ENCODE peak calls at places on chromosomes 6 and 20, in eight cellular contexts. M is stomach, Q is tibial nerve, V is body of pancreas, I is heart left ventricle, T is gastrocnemius medialis, A is endothelial cell of umbilical vein, F is suprapubic skin. N is an unnamed sample. For H3K4me1, the result is how much of the 10 kb centered on the place peaks cover.

GRCh38 chr6:11328613-11329247 is 96.3 kb upstream of the NEDD9 start:
- DNase-seq in V (no peak), M (no peak), F (no peak), A (no peak), Q (no peak), I (no peak), T (no peak), N (peak)

GRCh38 chr6:110528930-110529325 is 52.5 kb upstream of the SLC22A16 start:
- DNase-seq in A (no peak), T (no peak), I (no peak), V (no peak), F (no peak), Q (no peak), M (no peak), N (no peak)

GRCh38 chr20:10622657-10623418 is 51.0 kb downstream of the JAG1 start:
- DNase-seq in I (no peak), M (no peak), A (peak), V (no peak), F (no peak), T (no peak), Q (no peak), N (peak)

GRCh38 chr20:3238616-3239025 is 369 bp downstream of the SLC4A11 start:
- DNase-seq in M (peak), T (no peak), V (peak), F (no peak), I (no peak), Q (no peak), A (no peak), N (no peak)

GRCh38 chr20:57399587-57400261 is 8.5 kb downstream of the RBM38 start:
- DNase-seq in V (no peak), F (no peak), I (peak), Q (no peak), A (no peak), M (peak), T (peak), N (no peak)

GRCh38 chr6:36357872-36358234 is 21.2 kb upstream of the BNIP5 start:
- DNase-seq in M (no peak), I (no peak), F (no peak), Q (no peak), V (no peak), T (no peak), A (no peak), N (no peak)

GRCh38 chr6:15473741-15474161 is 189.1 kb downstream of the DTNBP1 start:
- DNase-seq in M (no peak), T (peak), V (no peak), A (peak), F (no peak), Q (no peak), I (no peak), N (peak)

GRCh38 chr6:38178584-38178886 is 359.0 kb downstream of the ZFAND3 start:
- DNase-seq in T (no peak), F (no peak), I (peak), M (no peak), V (no peak), A (no peak), Q (no peak), N (no peak)

GRCh38 chr6:96528193-96528592 is 6.6 kb downstream of the UFL1 start:
- DNase-seq in I (no peak), Q (no peak), F (no peak), V (no peak), M (no peak), A (no peak), T (no peak), N (no peak)

GRCh38 chr6:5497896-5498578 is 236.7 kb downstream of the FARS2 start:
- DNase-seq in Q (no peak), V (no peak), F (no peak), I (no peak), A (peak), T (no peak), M (no peak), N (no peak)

GRCh38 chr6:68458447-68458846 is 176.6 kb upstream of the ADGRB3 start:
- DNase-seq in F (no peak), T (no peak), A (no peak), M (no peak), I (no peak), Q (no peak), V (no peak), N (no peak)

GRCh38 chr20:61932199-61932592 is 133.5 kb downstream of the TAF4 start:
- DNase-seq in V (no peak), M (no peak), T (peak), Q (peak), A (no peak), I (peak), F (peak), N (no peak)

GRCh38 chr6:79420054-79420453 is 117.2 kb downstream of the LCA5 start:
- DNase-seq in A (peak), T (no peak), F (no peak), I (no peak), V (no peak), M (no peak), Q (no peak), N (no peak)

GRCh38 chr6:130810307-130811030 is 16.7 kb upstream of the SMLR1 start:
- DNase-seq in F (no peak), Q (no peak), V (no peak), M (no peak), A (no peak), I (no peak), T (no peak), N (no peak)

GRCh38 chr20:57392130-57392445 is 892 bp downstream of the RBM38 start:
- DNase-seq in I (no peak), F (no peak), T (no peak), A (no peak), M (no peak), Q (no peak), V (no peak), N (no peak)

GRCh38 chr6:107820571-107821261 is 3.4 kb downstream of the SCML4 start:
- DNase-seq in V (no peak), F (no peak), T (no peak), Q (no peak), A (peak), M (peak), I (no peak), N (no peak)

GRCh38 chr6:148776321-148776966 is 29.6 kb downstream of the UST start:
- DNase-seq in Q (no peak), V (no peak), M (no peak), T (no peak), I (no peak), F (no peak), A (no peak), N (no peak)

GRCh38 chr6:26600759-26601158 is 4.0 kb downstream of the ABT1 start:
- DNase-seq in T (no peak), F (no peak), M (no peak), V (no peak), Q (no peak), A (no peak), I (no peak), N (no peak)

GRCh38 chr6:38133932-38134703 is 314.6 kb downstream of the ZFAND3 start:
- DNase-seq in I (no peak), F (no peak), V (no peak), M (no peak), Q (no peak), T (no peak), A (no peak), N (no peak)

GRCh38 chr20:46624941-46625340 is 26.3 kb downstream of the SLC13A3 start:
- DNase-seq in Q (no peak), I (no peak), M (no peak), V (no peak), A (no peak), F (no peak), T (no peak), N (no peak)

GRCh38 chr6:128388380-128388779 is 132.0 kb downstream of the PTPRK start:
- DNase-seq in Q (no peak), F (no peak), T (no peak), M (no peak), I (no peak), V (no peak), A (no peak), N (no peak)

GRCh38 chr6:12051861-12052368 is 39.8 kb downstream of the HIVEP1 start:
- DNase-seq in V (no peak), M (no peak), F (no peak), I (no peak), T (no peak), A (no peak), Q (no peak), N (no peak)

GRCh38 chr20:19936801-19937583 is 80.2 kb upstream of the NAA20 start:
- DNase-seq in Q (no peak), V (no peak), A (peak), T (no peak), M (no peak), I (peak), F (no peak), N (no peak)

GRCh38 chr6:107129370-107129925 is 14.1 kb upstream of the BEND3 start:
- DNase-seq in A (no peak), F (no peak), I (no peak), Q (no peak), T (no peak), M (no peak), V (no peak), N (no peak)

GRCh38 chr6:152087096-152087495 is 279.6 kb downstream of the ESR1 start:
- DNase-seq in F (no peak), M (no peak), V (no peak), A (no peak), T (no peak), Q (no peak), I (no peak), N (no peak)

GRCh38 chr6:90846824-90847223 is 260.0 kb upstream of the MAP3K7 start:
- DNase-seq in T (no peak), V (no peak), F (no peak), Q (no peak), A (no peak), M (no peak), I (no peak), N (no peak)
- TF ChIP-seq POLR2A in T (no peak), V (no peak), F (no peak), Q (no peak), A (no peak), M (no peak), I (no peak), N (no peak)

DNA sequence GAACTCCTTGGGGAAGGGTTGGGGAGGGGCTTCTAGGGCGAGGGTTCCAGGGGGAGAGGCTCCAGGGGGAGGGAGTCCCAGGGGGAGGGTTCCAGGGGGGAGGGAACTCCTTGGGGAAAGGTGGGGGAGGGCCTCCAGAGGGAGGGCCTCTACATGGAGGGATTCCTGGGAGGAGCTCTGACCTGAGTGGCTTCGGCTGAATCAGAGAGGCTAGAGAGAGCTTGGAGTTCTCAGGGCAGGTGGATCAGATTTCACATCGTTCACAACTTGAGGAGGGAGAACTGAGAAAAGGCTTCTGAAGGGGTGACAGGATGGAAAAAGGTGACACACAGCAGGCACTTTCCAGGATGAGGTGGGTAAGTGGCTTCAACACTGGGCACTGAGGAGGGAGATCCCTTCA is 49.1 kb downstream of the DAAM2 start:
- DNase-seq in I (no peak), Q (no peak), M (no peak), F (no peak), V (no peak), A (no peak), T (no peak), N (no peak)
- H3K27ac ChIP-seq in I (no peak), Q (no peak), M (no peak), F (no peak), V (no peak), A (no peak), T (peak), N (no peak)

DNA sequence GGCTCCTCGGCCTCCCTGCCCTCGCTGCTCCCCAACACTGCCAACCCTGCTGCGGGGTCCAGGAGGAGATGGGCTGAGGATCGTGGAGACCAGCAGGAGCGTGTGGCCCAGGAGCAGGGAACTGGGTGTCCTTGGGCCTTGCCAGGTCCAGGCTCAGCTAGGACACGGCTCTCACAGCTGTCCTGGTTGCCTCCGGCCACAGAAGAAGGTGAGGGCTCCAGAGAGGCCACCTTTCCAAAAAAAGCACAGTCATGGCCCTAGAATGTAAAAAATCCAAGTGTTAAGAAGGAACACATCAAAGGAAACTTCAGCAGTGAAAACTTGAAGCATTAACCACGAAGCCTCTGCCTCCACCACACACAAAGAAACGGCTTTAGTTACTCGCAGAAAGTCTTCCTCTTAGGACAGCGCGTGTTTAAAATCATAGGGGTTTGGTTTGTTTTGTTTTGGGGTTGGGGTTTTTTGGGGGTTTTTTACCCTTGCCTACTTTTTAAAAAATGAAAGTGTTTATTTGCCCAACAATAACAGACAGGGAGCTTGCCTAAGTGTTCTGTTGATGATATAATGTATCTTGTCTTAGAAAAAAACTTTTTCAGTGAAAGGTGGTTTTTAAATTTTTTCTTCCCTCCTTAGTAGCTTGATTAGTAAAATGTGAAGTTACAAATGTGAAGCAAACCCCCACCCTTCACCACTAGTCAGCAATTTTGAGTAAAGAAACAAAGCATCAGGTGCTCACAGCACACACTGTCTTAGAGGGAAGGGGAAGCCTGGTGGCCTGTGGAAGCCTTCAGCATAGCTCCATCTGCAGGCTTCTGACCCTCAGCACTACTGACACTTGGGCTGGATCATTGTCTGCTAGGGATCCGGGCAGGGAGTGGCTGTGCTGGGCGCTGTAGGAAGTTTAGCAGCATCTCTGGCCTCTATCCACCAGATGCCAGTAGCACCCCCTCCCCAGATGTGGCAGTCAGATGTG is 60.0 kb downstream of the PTPN1 start:
- DNase-seq in Q (no peak), T (peak), I (no peak), V (no peak), F (peak), M (no peak), A (peak), N (no peak)
- H3K4me1 ChIP-seq in Q (under half), T (half or more), I (under half), V (under half), F (under half), M (under half), A (under half), N (under half)

DNA sequence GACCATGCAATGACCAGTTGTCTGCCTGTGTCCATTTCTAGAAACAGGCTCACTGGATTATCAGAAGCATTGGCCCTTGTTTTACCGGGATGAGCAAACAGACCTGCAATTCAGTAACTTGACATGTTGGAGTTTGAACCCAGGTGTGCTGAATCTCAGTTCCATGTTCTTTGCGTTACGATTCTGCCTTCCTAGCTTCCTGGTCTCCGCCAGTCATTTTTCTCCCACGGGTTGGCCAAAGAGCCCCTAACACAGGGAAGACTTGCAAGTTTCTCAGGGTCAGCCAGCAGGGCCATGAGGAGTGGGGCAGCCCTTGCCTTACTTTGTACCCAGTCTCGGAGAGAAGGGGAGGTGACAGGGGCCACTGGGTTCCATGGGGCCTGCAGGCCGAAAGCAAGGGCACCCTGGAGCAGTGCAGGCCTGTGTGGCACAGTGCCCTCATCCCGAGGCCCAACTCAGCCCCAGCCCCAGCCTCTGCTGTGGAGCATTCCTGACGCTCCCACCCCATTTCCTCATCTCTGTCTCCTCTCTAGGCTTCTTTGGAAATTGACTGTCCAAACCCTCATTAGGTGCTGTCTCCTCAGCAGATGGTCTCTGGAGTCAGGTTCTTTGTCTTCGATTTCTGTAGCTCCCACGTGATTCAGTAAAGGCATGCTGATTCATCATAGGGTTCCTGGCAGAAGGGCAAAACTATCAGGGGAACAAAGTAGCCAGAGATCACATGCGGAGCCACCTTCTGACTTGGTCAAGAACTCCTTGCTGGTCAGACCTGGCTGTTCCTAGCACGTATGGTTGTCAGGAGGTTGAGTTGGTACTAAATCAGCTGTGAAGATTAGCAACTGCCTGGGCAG is 23.6 kb downstream of the CDS2 start:
- DNase-seq in I (no peak), Q (no peak), A (no peak), M (no peak), F (no peak), V (no peak), T (peak), N (no peak)
- TF ChIP-seq POLR2A in I (no peak), Q (no peak), A (no peak), M (no peak), F (no peak), V (no peak), T (no peak), N (no peak)

GRCh38 chr20:41770427-41770826 is 152.2 kb upstream of the CHD6 start:
- DNase-seq in Q (no peak), F (no peak), A (no peak), M (no peak), I (no peak), T (no peak), V (no peak), N (no peak)
- H3K27ac ChIP-seq in Q (no peak), F (no peak), A (no peak), M (no peak), I (no peak), T (no peak), V (no peak), N (no peak)

GRCh38 chr6:100300221-100300736 is 164.4 kb downstream of the SIM1 start:
- DNase-seq in T (no peak), V (no peak), A (peak), F (no peak), I (no peak), M (no peak), Q (no peak), N (no peak)
- H3K4me1 ChIP-seq in T (under half), V (under half), A (half or more), F (under half), I (under half), M (under half), Q (under half), N (under half)

DNA sequence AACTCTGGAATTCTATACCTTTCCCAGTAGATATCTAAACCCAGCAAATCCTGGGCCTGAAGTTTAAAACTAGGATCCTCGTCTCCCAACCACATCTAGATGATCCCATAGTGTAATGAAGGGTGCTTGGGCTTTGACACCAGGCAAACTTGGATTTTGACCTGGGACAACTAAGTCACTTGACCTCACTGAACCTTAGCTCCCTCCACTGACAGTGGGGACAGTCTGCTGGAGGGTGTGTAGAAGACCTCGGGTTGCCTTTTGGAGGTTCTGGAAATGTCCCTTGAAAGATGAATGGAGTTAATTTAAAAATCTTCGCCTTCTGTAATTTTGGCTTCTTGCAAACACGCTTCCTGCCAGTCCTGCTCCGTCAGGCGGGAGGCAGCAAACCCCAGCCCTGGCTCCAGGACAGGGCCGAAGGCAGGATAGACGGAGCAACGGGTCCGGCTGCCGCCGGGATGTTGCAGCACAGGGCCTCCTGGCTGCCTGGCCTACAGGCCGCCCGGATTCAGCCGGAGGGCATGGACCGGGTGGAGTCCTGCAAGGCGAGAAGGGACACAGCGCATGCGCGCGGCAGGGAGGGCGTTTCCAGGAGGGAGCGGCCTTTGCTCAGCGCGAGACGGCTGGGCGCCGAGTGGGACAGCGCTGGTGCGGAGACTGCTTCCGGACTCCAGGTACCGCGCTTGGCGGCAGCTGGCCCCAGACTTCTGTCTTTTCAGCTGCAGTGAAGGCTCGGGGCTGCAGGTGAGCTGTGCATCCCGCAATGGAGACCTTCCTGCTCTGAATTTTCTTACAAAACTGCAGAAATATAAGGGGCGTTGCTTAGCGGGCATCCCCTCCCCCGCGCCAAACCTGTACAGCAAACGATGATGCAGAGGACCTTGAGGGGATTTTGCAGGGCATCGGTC is at the start of gene TMEM14A:
- DNase-seq in M (peak), F (peak), T (peak), V (peak), A (peak), I (peak), Q (peak), N (peak)
- TF ChIP-seq POLR2A in M (peak), F (peak), T (no peak), V (peak), A (peak), I (no peak), Q (peak), N (no peak)

GRCh38 chr6:122651031-122651430 is 40.8 kb downstream of the PKIB start:
- DNase-seq in F (no peak), Q (no peak), M (no peak), T (no peak), V (no peak), I (no peak), A (no peak), N (no peak)
- H3K27ac ChIP-seq in F (no peak), Q (no peak), M (peak), T (no peak), V (no peak), I (no peak), A (no peak), N (no peak)

N was measured in uterus.